ENCODE peak calls at places on chromosomes 13 and 19, in ten cellular contexts. K is activated CD4-positive, CD25-positive, alpha-beta regulatory T cell; B is stimulated activated CD4-positive, alpha-beta T cell treated with anti-CD3 and anti-CD28 coated beads, Interleukin-1b, Interleukin-23, amount 100 ng/mL, for 1 hour; Y is kidney; A is nephron progenitor cell; J is heart left ventricle; Q is T-helper 22 cell; O is Daoy; V is fibroblast of lung; C is memory B cell. Z is an unnamed sample.

GRCh38 chr19:46789371-46789770 is 977 bp upstream of the SLC1A5 start:
- DNase-seq in K (no peak), B (no peak), Y (no peak), A (no peak), J (no peak), Q (no peak), O (no peak), V (no peak), C (no peak), Z (no peak)

GRCh38 chr19:15015946-15016542 is 33.2 kb upstream of the CASP14 start:
- DNase-seq in K (no peak), B (no peak), Y (peak; percentile 36), A (peak; percentile 75), J (no peak), Q (no peak), O (peak; percentile 44), V (peak; percentile 1), C (no peak), Z (peak; percentile 40)

GRCh38 chr19:55838251-55838650 is 1.9 kb downstream of the NLRP4 start:
- DNase-seq in K (no peak), B (no peak), Y (no peak), A (no peak), J (no peak), Q (no peak), O (no peak), V (no peak), C (no peak), Z (no peak)

GRCh38 chr13:50521191-50521590 is 322.3 kb downstream of the DLEU7 start:
- DNase-seq in K (no peak), B (no peak), Y (no peak), A (no peak), J (no peak), Q (no peak), O (no peak), V (no peak), C (no peak), Z (no peak)

GRCh38 chr19:14370169-14370998 is 10.9 kb upstream of the ADGRE5 start:
- DNase-seq in K (no peak), B (no peak), Y (no peak), A (no peak), J (no peak), Q (peak; percentile 60), O (no peak), V (no peak), C (peak; percentile 54), Z (no peak)

GRCh38 chr13:20740021-20740420 is 33.7 kb downstream of the EEF1AKMT1 start:
- DNase-seq in K (no peak), B (no peak), Y (no peak), A (no peak), J (no peak), Q (no peak), O (no peak), V (no peak), C (no peak), Z (no peak)

GRCh38 chr19:7395360-7395781 is 46.6 kb downstream of the ARHGEF18 start:
- DNase-seq in K (no peak), B (no peak), Y (no peak), A (peak; percentile 20), J (no peak), Q (no peak), O (no peak), V (no peak), C (no peak), Z (peak; percentile 26)

GRCh38 chr19:22532388-22533310 is 101.5 kb upstream of the ZNF492 start:
- DNase-seq in K (no peak), B (no peak), Y (peak; percentile 93), A (no peak), J (peak; percentile 84), Q (no peak), O (peak; percentile 52), V (no peak), C (no peak), Z (no peak)

GRCh38 chr13:34364633-34365032 is 546.7 kb downstream of the RFC3 start:
- DNase-seq in K (no peak), B (no peak), Y (no peak), A (no peak), J (no peak), Q (no peak), O (no peak), V (peak; percentile 51), C (no peak), Z (no peak)

GRCh38 chr13:29532821-29533220 is 62.7 kb downstream of the SLC7A1 start:
- DNase-seq in K (no peak), B (no peak), Y (no peak), A (no peak), J (no peak), Q (no peak), O (no peak), V (peak; percentile 79), C (no peak), Z (no peak)

Z was measured in lung microvascular endothelial cell.